ENCODE peak calls at places on chromosomes 16 and 17, in seven cellular contexts. S, D, N, P, F, I and X are unnamed samples.

GRCh38 chr17:32909787-32910369 is 18.1 kb upstream of the TMEM98 start:
- DNase-seq in P (peak; percentile 85), F (peak; percentile 69), N (peak; percentile 52), I (peak; percentile 86), D (peak; percentile 68), S (peak; percentile 19), X (peak; percentile 89)

GRCh38 chr16:69234460-69234859 is 47.5 kb downstream of the SNTB2 start:
- DNase-seq in N (no peak), D (no peak), I (no peak), F (no peak), P (no peak), S (no peak), X (no peak)

GRCh38 chr17:72383053-72383847 is 262.4 kb downstream of the SOX9 start:
- DNase-seq in N (no peak), P (no peak), S (no peak), I (no peak), D (no peak), F (no peak), X (no peak)

GRCh38 chr17:41579484-41580243 is 7.0 kb downstream of the KRT14 start:
- DNase-seq in F (peak; percentile 98), S (peak; percentile 3), P (peak; percentile 49), D (peak; percentile 82), N (peak; percentile 88), I (peak; percentile 73), X (peak; percentile 76)

GRCh38 chr16:24075929-24076716 is 180.0 kb upstream of the CACNG3 start:
- DNase-seq in N (no peak), S (no peak), F (peak; percentile 16), I (no peak), D (peak; percentile 8), P (no peak), X (peak; percentile 28)

GRCh38 chr17:16878084-16878483 is 93.8 kb downstream of the TNFRSF13B start:
- DNase-seq in N (no peak), P (no peak), D (no peak), F (no peak), I (no peak), S (no peak), X (no peak)

GRCh38 chr16:28603381-28604185 is 6.3 kb downstream of the SULT1A1 start:
- DNase-seq in P (no peak), D (no peak), I (no peak), S (no peak), F (no peak), N (no peak), X (no peak)

GRCh38 chr17:79942011-79942405 is 93.7 kb downstream of the TBC1D16 start:
- DNase-seq in N (peak; percentile 3), S (no peak), P (no peak), D (no peak), F (no peak), I (no peak), X (no peak)

GRCh38 chr17:48603959-48604769 is 622 bp downstream of the HOXB6 start:
- DNase-seq in D (no peak), P (no peak), F (no peak), N (no peak), I (peak; percentile 80), S (peak; percentile 34), X (no peak)

GRCh38 chr17:5194346-5194745 is 2.7 kb upstream of the ZNF594 start:
- DNase-seq in N (no peak), P (no peak), S (no peak), F (no peak), D (no peak), I (no peak), X (no peak)